ENCODE peak calls at places on chromosomes 7 and 10, in eight cellular contexts. G is endothelial cell of umbilical vein, U is sigmoid colon, O is breast epithelium, A is stomach, Z is K562, M is transverse colon, H is upper lobe of left lung. P is an unnamed sample.

GRCh38 chr10:94403034-94403822 is 887 bp downstream of the TBC1D12 start:
- DNase-seq in G (peak; percentile 81), A (peak; percentile 76), Z (peak; percentile 54), U (peak; percentile 80), O (peak; percentile 66), M (peak; percentile 79), H (peak; percentile 72), P (peak; percentile 90)

GRCh38 chr10:4107328-4107851 is 322.4 kb upstream of the KLF6 start:
- DNase-seq in Z (no peak), O (no peak), U (no peak), A (no peak), M (no peak), G (no peak), H (no peak), P (no peak)

GRCh38 chr7:51689547-51689946 is 372.9 kb upstream of the COBL start:
- DNase-seq in G (no peak), M (no peak), A (no peak), O (no peak), H (no peak), Z (no peak), U (no peak), P (no peak)

GRCh38 chr7:101172854-101173751 is 7.0 kb downstream of the NAT16 start:
- DNase-seq in O (no peak), M (peak; percentile 68), U (no peak), G (peak; percentile 27), H (peak; percentile 71), Z (peak; percentile 41), A (peak; percentile 85), P (no peak)

GRCh38 chr10:91541481-91541880 is 91.4 kb downstream of the PPP1R3C start:
- DNase-seq in M (no peak), G (no peak), O (no peak), U (no peak), H (no peak), Z (no peak), A (no peak), P (no peak)

GRCh38 chr10:93352638-93353383 is 129.3 kb downstream of the MYOF start:
- DNase-seq in U (no peak), O (no peak), H (no peak), A (no peak), M (no peak), Z (peak; percentile 36), G (peak; percentile 46), P (no peak)

GRCh38 chr10:21021843-21022594 is 124.9 kb upstream of the NEBL start:
- DNase-seq in O (no peak), U (no peak), Z (peak; percentile 15), M (no peak), A (no peak), G (no peak), H (no peak), P (no peak)

GRCh38 chr7:94436018-94436604 is 41.4 kb downstream of the COL1A2 start:
- DNase-seq in H (peak; percentile 54), A (peak; percentile 66), Z (peak; percentile 82), M (peak; percentile 65), U (peak; percentile 86), G (peak; percentile 69), O (peak; percentile 61), P (no peak)

GRCh38 chr7:66505531-66506451 is 122.9 kb upstream of the KCTD7 start:
- DNase-seq in H (no peak), U (peak; percentile 62), O (no peak), Z (no peak), G (peak; percentile 17), A (peak; percentile 33), M (no peak), P (peak; percentile 81)

GRCh38 chr7:114431198-114431597 is 16.6 kb downstream of the FOXP2 start:
- DNase-seq in M (no peak), O (no peak), A (no peak), G (no peak), Z (no peak), U (no peak), H (no peak), P (no peak)

GRCh38 chr7:100428967-100429636 is 529 bp upstream of the MEPCE start:
- DNase-seq in O (peak; percentile 100), Z (peak; percentile 100), U (peak; percentile 100), H (peak; percentile 100), G (peak; percentile 100), A (peak; percentile 100), M (peak; percentile 100), P (peak; percentile 100)

GRCh38 chr10:112981553-112981952 is 31.5 kb downstream of the TCF7L2 start:
- DNase-seq in A (no peak), H (no peak), M (no peak), O (no peak), G (no peak), U (peak; percentile 46), Z (no peak), P (no peak)

GRCh38 chr7:120053390-120053961 is 219.5 kb upstream of the KCND2 start:
- DNase-seq in A (no peak), O (no peak), H (no peak), Z (no peak), M (no peak), U (no peak), G (no peak), P (no peak)

GRCh38 chr10:96719850-96720421 is 378 bp downstream of the PIK3AP1 start:
- DNase-seq in A (peak; percentile 67), G (no peak), H (peak; percentile 80), Z (peak; percentile 66), M (peak; percentile 83), U (peak; percentile 75), O (no peak), P (peak; percentile 96)

GRCh38 chr10:23918090-23918704 is 290.7 kb upstream of the KIAA1217 start:
- DNase-seq in U (no peak), A (no peak), G (no peak), H (no peak), O (no peak), Z (no peak), M (no peak), P (no peak)

GRCh38 chr7:108000875-108001758 is 1.8 kb downstream of the LAMB1 start:
- DNase-seq in U (peak; percentile 78), O (no peak), M (peak; percentile 67), H (no peak), A (peak; percentile 29), Z (no peak), G (peak; percentile 98), P (no peak)

GRCh38 chr7:108001759-108002725 is 919 bp downstream of the LAMB1 start:
- DNase-seq in G (no peak), A (no peak), Z (no peak), O (no peak), M (peak; percentile 18), H (no peak), U (peak; percentile 73), P (no peak)

GRCh38 chr7:108003591-108003935 is 602 bp upstream of the LAMB1 start:
- DNase-seq in O (no peak), A (no peak), Z (no peak), G (no peak), M (no peak), U (no peak), H (no peak), P (no peak)

GRCh38 chr7:108004220-108005142 is 1.5 kb upstream of the LAMB1 start:
- DNase-seq in G (peak; percentile 72), H (no peak), Z (no peak), U (peak; percentile 65), O (no peak), M (no peak), A (no peak), P (no peak)

GRCh38 chr7:108002726-108003590 is at the start of gene LAMB1:
- DNase-seq in H (peak; percentile 26), U (peak; percentile 94), M (peak; percentile 80), A (peak; percentile 63), Z (peak; percentile 78), G (peak; percentile 83), O (no peak), P (peak; percentile 72)
- TF ChIP-seq POLR2A in H (no peak), U (peak; percentile 83), M (peak; percentile 61), A (no peak), Z (peak; percentile 71), G (peak; percentile 97), O (no peak), P (no peak)

DNA sequence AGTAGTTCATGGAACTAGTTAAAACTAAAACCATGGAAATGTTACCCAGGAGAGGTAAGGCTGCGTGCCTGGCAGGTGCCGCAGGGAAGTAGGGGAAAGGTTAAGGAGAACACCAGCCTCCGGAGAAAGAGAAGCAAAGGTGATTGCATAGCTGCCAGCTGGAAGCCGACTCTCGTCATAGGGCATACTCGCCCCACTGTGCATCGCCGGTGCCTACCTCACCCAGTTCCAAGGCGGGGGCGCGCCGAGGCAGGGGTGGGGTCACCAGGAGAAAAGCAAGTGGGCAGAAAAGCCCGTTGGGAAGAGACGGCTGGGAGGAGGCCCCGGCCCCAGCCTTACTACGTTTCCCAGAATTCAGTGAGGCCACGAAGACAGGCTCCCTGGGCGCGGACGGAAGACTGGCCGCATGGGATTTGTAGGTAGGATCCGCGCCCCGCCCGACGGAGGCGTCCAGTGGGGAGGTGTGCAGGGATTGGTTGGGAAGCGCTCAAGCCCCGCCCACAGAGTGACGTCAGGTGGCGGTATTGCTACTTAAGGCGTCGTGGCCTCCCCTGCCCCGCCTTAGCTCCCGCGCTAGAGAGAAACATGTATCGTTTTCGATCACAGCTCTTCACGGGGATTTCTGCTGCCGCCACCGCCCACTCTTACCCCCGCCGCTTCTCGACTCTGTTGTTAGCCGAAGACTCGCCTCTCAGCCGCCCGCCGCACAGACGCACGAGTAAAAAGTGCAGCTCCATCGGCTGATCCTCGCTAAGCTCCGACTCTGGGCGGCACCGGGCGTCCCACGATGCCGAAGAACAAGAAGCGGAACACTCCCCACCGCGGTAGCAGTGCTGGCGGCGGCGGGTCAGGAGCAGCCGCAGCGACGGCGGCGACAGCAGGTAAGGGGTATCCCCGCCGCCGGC is at the start of gene IFRD1:
- DNase-seq in O (peak; percentile 99), M (peak; percentile 99), H (peak; percentile 100), A (peak; percentile 99), G (peak; percentile 98), Z (peak; percentile 100), U (peak; percentile 100), P (peak; percentile 99)
- TF ChIP-seq POLR2AphosphoS5 in O (peak; percentile 100), M (peak; percentile 100), H (peak; percentile 99), A (peak; percentile 100), G (peak; percentile 99), Z (peak; percentile 100), U (peak; percentile 100), P (peak; percentile 97)

DNA sequence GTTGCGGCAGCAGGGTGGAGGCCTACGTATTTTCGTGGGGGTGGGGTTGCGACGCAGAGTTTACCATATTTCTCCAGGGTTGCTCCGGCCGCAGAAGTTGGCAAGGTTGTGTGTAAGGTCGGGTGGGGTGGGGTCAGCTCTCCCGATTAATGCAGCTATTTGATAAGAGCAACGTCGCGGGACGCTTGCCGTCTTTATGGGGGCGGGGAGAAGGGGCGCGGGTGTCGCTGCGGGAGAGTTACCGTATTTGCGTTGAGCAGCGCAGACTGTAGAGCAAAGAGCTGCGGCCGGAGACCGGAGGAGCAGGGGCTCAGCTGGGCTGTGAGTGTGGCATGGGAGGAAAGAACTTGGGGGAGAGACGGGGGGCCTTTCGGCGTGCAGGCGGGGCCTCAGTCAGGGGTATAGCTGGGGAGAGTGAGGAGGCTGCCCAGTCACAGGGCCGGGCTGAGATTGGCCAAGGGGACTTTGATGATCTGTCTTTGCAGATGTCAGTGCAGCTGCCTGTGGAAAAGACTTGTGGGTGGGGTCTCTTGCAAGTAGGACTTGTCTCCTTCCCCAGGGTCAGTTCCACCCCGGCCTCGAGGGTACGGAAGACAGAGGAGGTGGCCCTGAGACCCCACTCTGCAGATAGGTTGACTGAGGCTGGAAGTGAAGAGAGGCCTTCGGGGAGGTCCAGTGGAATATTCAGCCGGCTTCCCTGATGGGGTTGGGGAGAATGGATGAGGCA is 26.6 kb downstream of the ZNF775 start:
- DNase-seq in M (peak; percentile 51), A (no peak), G (no peak), U (no peak), Z (no peak), H (peak; percentile 40), O (no peak), P (peak; percentile 87)
- H3K4me1 ChIP-seq in M (peaks cover 45% of the 10 kb centered on the region), A (peaks cover 60% of the 10 kb centered on the region), G (peaks cover 15% of the 10 kb centered on the region), U (peaks cover 29% of the 10 kb centered on the region), Z (peaks cover 69% of the 10 kb centered on the region), H (peaks cover 23% of the 10 kb centered on the region), O (no peaks in the 10 kb centered on the region), P (peaks cover 75% of the 10 kb centered on the region)

GRCh38 chr10:56360967-56361841 is at the start of gene ZWINT:
- DNase-seq in M (peak; percentile 96), A (peak; percentile 94), G (peak; percentile 99), O (peak; percentile 92), Z (peak; percentile 99), H (peak; percentile 94), U (peak; percentile 96), P (peak; percentile 97)
- TF ChIP-seq POLR2A in M (peak; percentile 51), A (no peak), G (peak; percentile 70), O (no peak), Z (peak; percentile 96), H (no peak), U (no peak), P (no peak)